ENCODE peak calls at places on chromosomes 16 and 17, in seven cellular contexts. S is CD8-positive, alpha-beta T cell; K is OCI-LY7; Y is lower lobe of right lung; G is CD8-positive, alpha-beta memory T cell; H is trophoblast cell; P is ovary. X is an unnamed sample.

GRCh38 chr17:58332720-58333395 is 4.3 kb upstream of the TSPOAP1 start:
- DNase-seq in K (peak; percentile 90), S (no peak), G (no peak), H (no peak), Y (no peak), P (no peak), X (no peak)

GRCh38 chr16:58124601-58124915 is 4.6 kb downstream of the CFAP20 start:
- DNase-seq in K (no peak), G (no peak), H (no peak), P (no peak), S (no peak), Y (no peak), X (no peak)

GRCh38 chr17:57407287-57408063 is 151.2 kb downstream of the MSI2 start:
- DNase-seq in K (no peak), H (no peak), G (no peak), Y (no peak), P (no peak), S (no peak), X (no peak)

GRCh38 chr17:67532326-67532871 is 155.3 kb downstream of the PITPNC1 start:
- DNase-seq in S (no peak), G (no peak), K (no peak), P (no peak), H (no peak), Y (no peak), X (no peak)

GRCh38 chr17:6927290-6927844 is 68.5 kb upstream of the ALOX12 start:
- DNase-seq in H (no peak), G (no peak), S (no peak), K (no peak), P (no peak), Y (no peak), X (no peak)

GRCh38 chr17:81607431-81607830 is 29.5 kb downstream of the NPLOC4 start:
- DNase-seq in Y (no peak), P (no peak), K (no peak), G (no peak), H (no peak), S (no peak), X (no peak)

GRCh38 chr17:13786000-13786598 is 184.4 kb upstream of the HS3ST3A1 start:
- DNase-seq in G (no peak), P (no peak), H (no peak), Y (no peak), K (no peak), S (no peak), X (no peak)

GRCh38 chr17:75848523-75849303 is 4.5 kb upstream of the UNC13D start:
- DNase-seq in Y (peak; percentile 87), H (peak; percentile 64), G (peak; percentile 80), P (peak; percentile 82), K (peak; percentile 83), S (peak; percentile 83), X (peak; percentile 80)

GRCh38 chr16:81514041-81514559 is 69.5 kb downstream of the CMIP start:
- DNase-seq in H (no peak), K (peak; percentile 40), G (no peak), P (no peak), S (no peak), Y (no peak), X (no peak)

GRCh38 chr17:3029213-3029913 is 34.0 kb downstream of the OR1D5 start:
- DNase-seq in P (no peak), K (no peak), S (no peak), G (no peak), H (no peak), Y (peak; percentile 27), X (peak; percentile 88)

GRCh38 chr17:2690165-2691068 is 21.1 kb downstream of the CLUH start:
- DNase-seq in P (no peak), S (no peak), Y (peak; percentile 45), K (no peak), G (no peak), H (no peak), X (peak; percentile 9)

GRCh38 chr17:1649844-1650409 is at the start of gene RILP:
- DNase-seq in K (no peak), G (no peak), H (peak; percentile 81), S (no peak), P (peak; percentile 75), Y (peak; percentile 93), X (peak; percentile 94)

GRCh38 chr17:2090804-2091534 is 36.1 kb downstream of the HIC1 start:
- DNase-seq in Y (no peak), S (no peak), G (no peak), H (peak; percentile 82), P (peak; percentile 64), K (no peak), X (peak; percentile 74)

GRCh38 chr17:47654991-47655390 is 5.3 kb downstream of the KPNB1 start:
- DNase-seq in P (no peak), S (no peak), G (no peak), H (no peak), Y (no peak), K (no peak), X (no peak)

GRCh38 chr17:64653985-64654355 is 8.1 kb downstream of the SMURF2 start:
- DNase-seq in H (no peak), K (no peak), S (no peak), Y (no peak), G (no peak), P (no peak), X (no peak)

GRCh38 chr17:79988163-79988971 is 47.3 kb downstream of the TBC1D16 start:
- DNase-seq in G (no peak), S (peak; percentile 13), K (no peak), H (no peak), P (peak; percentile 88), Y (peak; percentile 47), X (no peak)
- H3K27ac ChIP-seq in G (no peak overlapping the region), S (no peak overlapping the region), K (no peak overlapping the region), H (no peak overlapping the region), P (peak overlapping the region; percentile 90), Y (no peak overlapping the region), X (no peak overlapping the region)

DNA sequence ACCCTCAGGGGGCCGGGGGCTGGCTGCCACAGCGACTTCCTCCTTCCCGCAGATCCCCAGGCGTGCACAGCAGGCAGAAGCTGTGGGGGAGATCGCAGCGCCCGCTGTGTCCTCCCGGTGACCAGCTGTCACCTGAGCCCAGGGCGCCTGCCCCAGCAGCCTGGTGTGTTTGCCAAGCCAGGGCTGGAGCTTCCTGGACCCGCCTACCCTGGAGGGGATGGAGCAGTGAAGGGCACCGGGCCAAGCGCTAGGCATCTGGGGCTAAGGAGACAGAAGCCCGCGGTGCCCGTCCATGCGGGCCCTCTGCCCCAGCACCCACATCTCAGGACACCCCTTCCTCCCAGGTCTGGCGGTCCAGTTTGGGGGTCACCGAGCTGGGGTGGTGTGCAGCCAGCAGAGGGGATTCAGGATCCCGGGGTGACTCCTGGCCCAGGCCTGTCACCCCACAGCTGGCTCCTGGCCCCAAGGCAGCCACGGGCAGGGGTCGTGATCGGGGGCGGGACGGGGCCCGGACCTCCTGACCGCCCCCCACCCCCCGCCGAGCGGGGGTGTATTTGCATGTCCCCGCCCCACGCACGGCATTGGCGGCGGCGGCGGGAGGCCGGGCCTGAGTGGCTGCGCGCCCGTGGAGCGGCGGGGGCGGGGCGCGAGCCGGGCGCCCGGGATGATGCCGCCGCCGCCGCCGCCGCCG is at the start of gene RAB26:
- DNase-seq in S (peak; percentile 50), Y (peak; percentile 89), P (peak; percentile 77), H (no peak), G (peak; percentile 47), K (peak; percentile 70), X (peak; percentile 87)
- H3K4me3 ChIP-seq in S (peak within 1 kb of the TSS; percentile 33), Y (peak within 1 kb of the TSS; percentile 56), P (peak within 1 kb of the TSS; percentile 31), H (peak within 1 kb of the TSS; percentile 47), G (no peak within 1 kb of the TSS), K (peak within 1 kb of the TSS; percentile 81), X (peak within 1 kb of the TSS; percentile 44)

DNA sequence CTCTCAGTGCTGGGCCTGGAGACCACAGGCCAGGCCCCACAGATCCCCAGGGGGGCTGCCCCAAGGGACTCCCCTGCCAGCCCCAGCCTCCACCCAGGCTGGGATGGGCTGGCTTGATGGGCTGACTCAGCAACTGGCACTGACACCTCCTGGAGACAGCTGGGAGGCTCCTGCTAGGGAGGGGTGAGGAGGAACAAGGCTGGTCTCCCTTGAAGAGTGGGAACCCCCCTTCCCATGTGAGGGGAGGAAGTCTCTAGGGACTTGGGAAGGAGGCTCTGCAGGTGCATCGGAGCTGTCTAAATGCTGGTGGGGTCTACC is 10.4 kb downstream of the NHERF1 start:
- DNase-seq in K (no peak), Y (no peak), P (no peak), H (no peak), S (peak; percentile 50), G (no peak), X (no peak)
- H3K4me1 ChIP-seq in K (peaks cover 19% of the 10 kb centered on the region), Y (peaks cover 54% of the 10 kb centered on the region), P (peaks cover 22% of the 10 kb centered on the region), H (peaks cover 52% of the 10 kb centered on the region), S (peaks cover 89% of the 10 kb centered on the region), G (peaks cover 96% of the 10 kb centered on the region), X (peaks cover 71% of the 10 kb centered on the region)

DNA sequence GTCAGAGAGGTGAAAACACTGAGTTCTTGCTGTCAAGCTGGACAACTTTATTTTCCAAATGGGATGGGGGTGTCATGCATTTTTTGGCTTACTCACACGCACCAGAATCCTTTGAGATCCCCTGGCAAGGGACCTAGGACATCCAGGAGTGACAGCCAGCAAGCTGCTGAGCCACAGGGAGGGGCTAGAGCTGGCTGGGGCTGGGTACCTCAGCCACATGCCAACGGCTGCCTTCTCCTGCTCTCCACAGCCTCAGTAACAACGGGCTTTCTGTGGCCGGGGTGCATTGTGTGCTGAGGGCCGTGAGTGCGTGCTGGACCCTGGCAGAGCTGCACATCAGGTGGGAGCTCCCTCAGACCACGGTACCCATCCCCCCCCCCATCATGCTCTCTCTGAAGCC is 47.6 kb downstream of the NLRC5 start:
- DNase-seq in Y (no peak), S (no peak), P (no peak), G (no peak), K (no peak), H (no peak), X (no peak)
- H3K27ac ChIP-seq in Y (no peak overlapping the region), S (peak overlapping the region; percentile 17), P (no peak overlapping the region), G (no peak overlapping the region), K (peak overlapping the region; percentile 98), H (no peak overlapping the region), X (no peak overlapping the region)

GRCh38 chr17:44921122-44921882 is 6.0 kb upstream of the GFAP start:
- DNase-seq in K (no peak), H (no peak), P (no peak), Y (peak; percentile 22), S (no peak), G (no peak), X (no peak)
- H3K4me3 ChIP-seq in K (no peak overlapping the region), H (no peak overlapping the region), P (no peak overlapping the region), Y (no peak overlapping the region), S (no peak overlapping the region), G (no peak overlapping the region), X (no peak overlapping the region)